ENCODE peak calls at places on chromosomes 4 and X, in six cellular contexts. One of them, this sample, is unnamed.

GRCh38 chr4:47830263-47831025 is 7.4 kb downstream of the CORIN start:
- DNase-seq in IMR-90: peak
- DNase-seq in heart right ventricle: no peak
- DNase-seq in ovary: no peak
- DNase-seq in suprapubic skin: no peak
- DNase-seq in MM.1S: no peak
- DNase-seq in this sample: no peak

GRCh38 chr4:88352062-88352461 is 26.6 kb upstream of the HERC6 start:
- DNase-seq in IMR-90: peak
- DNase-seq in heart right ventricle: no peak
- DNase-seq in ovary: no peak
- DNase-seq in suprapubic skin: no peak
- DNase-seq in MM.1S: no peak
- DNase-seq in this sample: no peak

GRCh38 chr4:57424231-57424897 is 314.2 kb upstream of the IGFBP7 start:
- DNase-seq in IMR-90: peak
- DNase-seq in heart right ventricle: no peak
- DNase-seq in ovary: no peak
- DNase-seq in suprapubic skin: no peak
- DNase-seq in MM.1S: no peak
- DNase-seq in this sample: peak

GRCh38 chr4:28350485-28350884 is 1489.8 kb downstream of the STIM2 start:
- DNase-seq in IMR-90: peak
- DNase-seq in heart right ventricle: no peak
- DNase-seq in ovary: no peak
- DNase-seq in suprapubic skin: no peak
- DNase-seq in MM.1S: no peak
- DNase-seq in this sample: no peak

GRCh38 chrX:80578518-80579105 is 158.4 kb downstream of the TENT5D start:
- DNase-seq in IMR-90: peak
- DNase-seq in heart right ventricle: no peak
- DNase-seq in ovary: no peak
- DNase-seq in suprapubic skin: no peak
- DNase-seq in MM.1S: peak
- DNase-seq in this sample: peak

GRCh38 chr4:4639370-4639769 is 97.5 kb upstream of the STX18 start:
- DNase-seq in IMR-90: no peak
- DNase-seq in heart right ventricle: no peak
- DNase-seq in ovary: no peak
- DNase-seq in suprapubic skin: no peak
- DNase-seq in MM.1S: no peak
- DNase-seq in this sample: no peak

GRCh38 chr4:26594371-26594770 is 10.5 kb downstream of the TBC1D19 start:
- DNase-seq in IMR-90: no peak
- DNase-seq in heart right ventricle: no peak
- DNase-seq in ovary: no peak
- DNase-seq in suprapubic skin: no peak
- DNase-seq in MM.1S: no peak
- DNase-seq in this sample: no peak

GRCh38 chr4:152156448-152156847 is 379.4 kb downstream of the FBXW7 start:
- DNase-seq in IMR-90: no peak
- DNase-seq in heart right ventricle: peak
- DNase-seq in ovary: no peak
- DNase-seq in suprapubic skin: no peak
- DNase-seq in MM.1S: no peak
- DNase-seq in this sample: no peak

GRCh38 chrX:39012561-39013209 is 211.4 kb downstream of the MID1IP1 start:
- DNase-seq in IMR-90: peak
- DNase-seq in heart right ventricle: no peak
- DNase-seq in ovary: no peak
- DNase-seq in suprapubic skin: no peak
- DNase-seq in MM.1S: no peak
- DNase-seq in this sample: no peak

GRCh38 chr4:110198472-110199419 is at the start of gene ELOVL6:
- DNase-seq in IMR-90: peak
- DNase-seq in heart right ventricle: peak
- DNase-seq in ovary: peak
- DNase-seq in suprapubic skin: peak
- DNase-seq in MM.1S: peak
- DNase-seq in this sample: peak

GRCh38 chr4:87257523-87257922 is 37.1 kb upstream of the KLHL8 start:
- DNase-seq in IMR-90: no peak
- DNase-seq in heart right ventricle: no peak
- DNase-seq in ovary: no peak
- DNase-seq in suprapubic skin: no peak
- DNase-seq in MM.1S: no peak
- DNase-seq in this sample: no peak

GRCh38 chrX:103398321-103398937 is 22.1 kb downstream of the BEX3 start:
- DNase-seq in IMR-90: peak
- DNase-seq in heart right ventricle: no peak
- DNase-seq in ovary: no peak
- DNase-seq in suprapubic skin: no peak
- DNase-seq in MM.1S: no peak
- DNase-seq in this sample: no peak

GRCh38 chrX:23885803-23886202 is 21.9 kb downstream of the APOO start:
- DNase-seq in IMR-90: no peak
- DNase-seq in heart right ventricle: no peak
- DNase-seq in ovary: no peak
- DNase-seq in suprapubic skin: no peak
- DNase-seq in MM.1S: no peak
- DNase-seq in this sample: no peak

GRCh38 chrX:125203737-125204578 is 115.7 kb upstream of the TEX13C start:
- DNase-seq in IMR-90: no peak
- DNase-seq in heart right ventricle: peak
- DNase-seq in ovary: no peak
- DNase-seq in suprapubic skin: peak
- DNase-seq in MM.1S: peak
- DNase-seq in this sample: no peak

DNA sequence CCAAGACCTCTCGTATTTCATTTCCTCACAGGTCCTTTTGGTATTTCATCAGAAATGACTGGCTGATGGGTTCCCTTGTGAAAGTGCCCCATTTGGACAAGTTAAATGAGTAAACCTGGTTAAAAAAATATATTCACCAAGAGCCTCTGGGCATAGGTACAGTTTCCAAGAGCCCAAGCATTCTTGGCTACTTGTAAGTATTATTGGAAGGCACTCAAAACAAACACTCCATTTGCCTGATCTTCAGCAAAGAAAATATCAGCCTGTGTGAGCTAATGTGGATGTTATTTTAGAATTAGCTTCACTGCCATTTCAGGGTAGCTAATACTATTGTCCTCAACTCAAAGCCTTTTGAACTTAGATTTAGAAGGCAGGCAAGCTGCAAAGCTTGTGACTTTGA is 177.0 kb downstream of the AMELX start:
- DNase-seq in IMR-90: peak
- DNase-seq in heart right ventricle: no peak
- DNase-seq in ovary: no peak
- DNase-seq in suprapubic skin: no peak
- DNase-seq in MM.1S: no peak
- DNase-seq in this sample: peak
- H3K27ac ChIP-seq in IMR-90: peak
- H3K27ac ChIP-seq in heart right ventricle: no peak
- H3K27ac ChIP-seq in ovary: no peak
- H3K27ac ChIP-seq in suprapubic skin: no peak
- H3K27ac ChIP-seq in MM.1S: no peak
- H3K27ac ChIP-seq in this sample: peak

GRCh38 chr4:112650332-112650731 is 13.4 kb downstream of the LARP7 start:
- DNase-seq in IMR-90: no peak
- DNase-seq in heart right ventricle: no peak
- DNase-seq in ovary: no peak
- DNase-seq in suprapubic skin: no peak
- DNase-seq in MM.1S: no peak
- DNase-seq in this sample: no peak
- H3K4me3 ChIP-seq in IMR-90: no peak
- H3K4me3 ChIP-seq in heart right ventricle: no peak
- H3K4me3 ChIP-seq in ovary: no peak
- H3K4me3 ChIP-seq in suprapubic skin: no peak
- H3K4me3 ChIP-seq in MM.1S: no peak
- H3K4me3 ChIP-seq in this sample: no peak

DNA sequence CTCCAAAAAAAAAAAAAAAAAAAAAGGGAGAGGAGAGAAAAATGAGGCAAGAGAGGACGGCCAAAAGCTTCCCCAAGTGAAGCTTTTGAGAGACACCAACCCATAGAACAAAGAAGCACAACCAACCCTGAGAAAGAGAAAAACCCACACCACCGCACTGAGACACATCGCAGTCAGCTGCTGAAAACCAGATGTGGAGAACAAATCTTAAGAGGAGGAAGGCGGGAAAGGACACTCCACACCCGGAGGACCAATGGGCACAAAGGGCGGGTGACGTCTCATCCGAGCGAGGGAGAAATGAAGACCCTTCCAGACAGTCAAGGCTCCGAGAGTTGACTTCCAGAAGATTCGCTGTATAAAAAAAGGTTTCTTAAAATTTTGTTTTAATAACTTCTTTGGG is 112.1 kb downstream of the AFAP1 start:
- DNase-seq in IMR-90: no peak
- DNase-seq in heart right ventricle: no peak
- DNase-seq in ovary: no peak
- DNase-seq in suprapubic skin: no peak
- DNase-seq in MM.1S: no peak
- DNase-seq in this sample: no peak
- H3K27ac ChIP-seq in IMR-90: peak
- H3K27ac ChIP-seq in heart right ventricle: peak
- H3K27ac ChIP-seq in ovary: peak
- H3K27ac ChIP-seq in suprapubic skin: peak
- H3K27ac ChIP-seq in MM.1S: peak
- H3K27ac ChIP-seq in this sample: no peak

DNA sequence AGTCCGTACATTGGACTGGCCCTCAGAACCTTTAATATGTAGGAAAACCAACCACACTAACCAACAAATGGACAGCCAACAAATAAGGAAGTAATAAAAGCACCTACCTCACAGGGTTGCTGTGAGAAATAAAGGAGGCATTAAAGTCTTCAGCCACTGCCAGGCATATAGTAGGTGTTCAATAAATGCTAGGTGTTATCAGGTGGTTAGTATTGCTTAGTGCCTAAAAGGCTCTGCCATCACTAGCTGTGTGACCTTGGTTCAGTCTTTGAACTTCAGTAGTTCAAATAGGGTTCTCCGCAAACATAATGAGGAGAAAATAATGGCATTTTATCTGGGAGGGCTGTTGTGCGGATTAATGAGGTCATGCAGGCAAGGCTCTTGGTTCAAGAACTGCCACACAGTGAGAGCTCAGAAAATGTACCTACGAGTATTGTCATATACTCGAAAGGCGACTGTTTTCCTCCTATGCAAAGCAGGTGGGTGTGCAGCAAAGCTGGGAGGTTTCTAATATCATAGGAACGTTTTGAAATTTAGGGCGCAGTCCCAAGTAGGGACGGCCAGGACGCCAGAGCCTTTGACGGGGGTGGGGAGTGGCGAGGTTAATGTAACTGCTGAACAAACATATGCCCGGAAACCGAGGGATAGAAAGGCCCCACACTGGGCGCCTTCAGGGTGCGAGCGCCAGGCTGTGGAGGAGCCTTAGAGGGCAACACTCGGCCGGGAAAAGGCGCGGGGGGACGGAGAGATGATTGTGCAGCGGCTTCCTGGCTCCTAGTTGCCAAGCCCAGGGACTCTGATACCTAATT is 7.0 kb upstream of the GSX2 start:
- DNase-seq in IMR-90: no peak
- DNase-seq in heart right ventricle: no peak
- DNase-seq in ovary: no peak
- DNase-seq in suprapubic skin: no peak
- DNase-seq in MM.1S: no peak
- DNase-seq in this sample: no peak
- H3K4me3 ChIP-seq in IMR-90: no peak
- H3K4me3 ChIP-seq in heart right ventricle: no peak
- H3K4me3 ChIP-seq in ovary: no peak
- H3K4me3 ChIP-seq in suprapubic skin: no peak
- H3K4me3 ChIP-seq in MM.1S: no peak
- H3K4me3 ChIP-seq in this sample: no peak

GRCh38 chr4:99887837-99888236 is 6.4 kb downstream of the LAMTOR3 start:
- DNase-seq in IMR-90: peak
- DNase-seq in heart right ventricle: no peak
- DNase-seq in ovary: no peak
- DNase-seq in suprapubic skin: no peak
- DNase-seq in MM.1S: no peak
- DNase-seq in this sample: no peak
- H3K27ac ChIP-seq in IMR-90: no peak
- H3K27ac ChIP-seq in heart right ventricle: no peak
- H3K27ac ChIP-seq in ovary: no peak
- H3K27ac ChIP-seq in suprapubic skin: no peak
- H3K27ac ChIP-seq in MM.1S: no peak
- H3K27ac ChIP-seq in this sample: no peak

GRCh38 chr4:37467223-37467622 is 219.0 kb downstream of the RELL1 start:
- DNase-seq in IMR-90: no peak
- DNase-seq in heart right ventricle: no peak
- DNase-seq in ovary: no peak
- DNase-seq in suprapubic skin: no peak
- DNase-seq in MM.1S: no peak
- DNase-seq in this sample: no peak

GRCh38 chr4:37463033-37463432 is 218.5 kb downstream of the NWD2 start:
- DNase-seq in IMR-90: no peak
- DNase-seq in heart right ventricle: no peak
- DNase-seq in ovary: no peak
- DNase-seq in suprapubic skin: no peak
- DNase-seq in MM.1S: no peak
- DNase-seq in this sample: no peak

GRCh38 chr4:37463457-37463856 is 218.9 kb downstream of the NWD2 start:
- DNase-seq in IMR-90: no peak
- DNase-seq in heart right ventricle: no peak
- DNase-seq in ovary: no peak
- DNase-seq in suprapubic skin: no peak
- DNase-seq in MM.1S: no peak
- DNase-seq in this sample: no peak

GRCh38 chr4:37461801-37462200 is 217.3 kb downstream of the NWD2 start:
- DNase-seq in IMR-90: no peak
- DNase-seq in heart right ventricle: no peak
- DNase-seq in ovary: no peak
- DNase-seq in suprapubic skin: no peak
- DNase-seq in MM.1S: no peak
- DNase-seq in this sample: no peak

DNA sequence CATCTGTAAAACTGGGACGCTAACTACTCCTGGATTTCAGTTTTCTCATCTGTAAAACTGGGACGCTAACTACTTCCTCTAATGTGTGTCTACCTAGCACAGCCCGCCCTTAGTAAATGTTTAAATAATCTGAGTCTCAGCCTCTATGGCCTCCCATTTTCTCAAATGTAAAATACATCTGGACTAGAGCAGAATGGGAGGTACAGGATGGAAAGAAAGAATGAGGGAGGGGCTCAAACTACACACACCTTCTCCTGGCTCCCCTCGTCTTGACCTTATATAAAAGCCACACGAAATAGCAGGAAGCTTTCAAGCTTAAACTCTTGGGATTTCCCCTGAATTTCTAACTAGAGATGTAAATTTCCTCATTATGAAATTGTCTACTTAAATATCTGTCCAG is 219.8 kb downstream of the NWD2 start:
- DNase-seq in IMR-90: no peak
- DNase-seq in heart right ventricle: no peak
- DNase-seq in ovary: no peak
- DNase-seq in suprapubic skin: no peak
- DNase-seq in MM.1S: no peak
- DNase-seq in this sample: no peak
- H3K4me3 ChIP-seq in IMR-90: no peak
- H3K4me3 ChIP-seq in heart right ventricle: no peak
- H3K4me3 ChIP-seq in ovary: no peak
- H3K4me3 ChIP-seq in suprapubic skin: no peak
- H3K4me3 ChIP-seq in MM.1S: no peak
- H3K4me3 ChIP-seq in this sample: no peak

This sample was measured in SJCRH30.